ENCODE peak calls at places on chromosome 5, in seven cellular contexts. I, H, J, G, U, E and B are unnamed samples.

GRCh38 chr5:73792687-73793320 is 166.8 kb downstream of the ARHGEF28 start:
- DNase-seq in I (peak; percentile 78), H (peak; percentile 80), J (peak; percentile 39), G (peak; percentile 67), U (peak; percentile 86), E (peak; percentile 81), B (peak; percentile 79)

GRCh38 chr5:116795189-116795588 is 220.6 kb upstream of the SEMA6A start:
- DNase-seq in I (no peak), H (no peak), J (no peak), G (no peak), U (no peak), E (no peak), B (peak; percentile 30)

GRCh38 chr5:38853753-38854470 is 8.1 kb downstream of the OSMR start:
- DNase-seq in I (peak; percentile 86), H (peak; percentile 83), J (no peak), G (no peak), U (no peak), E (no peak), B (peak; percentile 78)

GRCh38 chr5:59264641-59265245 is 628.8 kb downstream of the PDE4D start:
- DNase-seq in I (no peak), H (no peak), J (no peak), G (no peak), U (no peak), E (no peak), B (no peak)

GRCh38 chr5:135458921-135459331 is 6.8 kb upstream of the TIFAB start:
- DNase-seq in I (peak; percentile 13), H (peak; percentile 38), J (no peak), G (no peak), U (no peak), E (peak; percentile 80), B (peak; percentile 80)

GRCh38 chr5:60700347-60700815 is 415 bp upstream of the DEPDC1B start:
- DNase-seq in I (peak; percentile 16), H (peak; percentile 15), J (no peak), G (peak; percentile 24), U (no peak), E (no peak), B (peak; percentile 41)

GRCh38 chr5:126998201-126998631 is 32.1 kb downstream of the MARCHF3 start:
- DNase-seq in I (peak; percentile 64), H (no peak), J (no peak), G (peak; percentile 83), U (no peak), E (no peak), B (no peak)

GRCh38 chr5:90134892-90135291 is 274.7 kb downstream of the CETN3 start:
- DNase-seq in I (peak; percentile 79), H (no peak), J (no peak), G (no peak), U (peak; percentile 50), E (peak; percentile 57), B (no peak)

GRCh38 chr5:175285263-175285662 is 158.7 kb downstream of the DRD1 start:
- DNase-seq in I (peak; percentile 4), H (peak; percentile 40), J (no peak), G (no peak), U (no peak), E (no peak), B (no peak)

GRCh38 chr5:103271570-103272289 is 13.2 kb downstream of the MACIR start:
- DNase-seq in I (peak; percentile 20), H (no peak), J (no peak), G (peak; percentile 39), U (no peak), E (no peak), B (peak; percentile 50)

GRCh38 chr5:124889850-124890249 is 143.4 kb upstream of the ZNF608 start:
- DNase-seq in I (no peak), H (no peak), J (no peak), G (no peak), U (no peak), E (no peak), B (no peak)

GRCh38 chr5:97936246-97936645 is 753.2 kb upstream of the RIOK2 start:
- DNase-seq in I (no peak), H (no peak), J (no peak), G (no peak), U (no peak), E (no peak), B (no peak)

GRCh38 chr5:113167985-113168384 is 191.4 kb downstream of the DCP2 start:
- DNase-seq in I (no peak), H (peak; percentile 60), J (no peak), G (no peak), U (no peak), E (no peak), B (peak; percentile 53)

GRCh38 chr5:31931872-31932271 is 242.2 kb downstream of the GOLPH3 start:
- DNase-seq in I (no peak), H (no peak), J (no peak), G (no peak), U (no peak), E (no peak), B (no peak)

GRCh38 chr5:169970911-169971436 is 9.3 kb downstream of the INSYN2B start:
- DNase-seq in I (peak; percentile 77), H (peak; percentile 98), J (no peak), G (no peak), U (no peak), E (peak; percentile 82), B (peak; percentile 55)

GRCh38 chr5:45336464-45336863 is 359.7 kb downstream of the HCN1 start:
- DNase-seq in I (no peak), H (no peak), J (no peak), G (no peak), U (no peak), E (no peak), B (peak; percentile 6)

GRCh38 chr5:180305481-180305880 is 13.6 kb upstream of the MAPK9 start:
- DNase-seq in I (no peak), H (no peak), J (no peak), G (no peak), U (no peak), E (peak; percentile 54), B (no peak)

GRCh38 chr5:82364497-82364896 is 86.3 kb upstream of the RPS23 start:
- DNase-seq in I (peak; percentile 85), H (no peak), J (no peak), G (no peak), U (no peak), E (no peak), B (peak; percentile 73)

GRCh38 chr5:66410056-66410455 is 186.1 kb upstream of the MAST4 start:
- DNase-seq in I (no peak), H (no peak), J (no peak), G (no peak), U (no peak), E (no peak), B (no peak)

GRCh38 chr5:154756203-154756870 is 1.2 kb downstream of the LARP1 start:
- DNase-seq in I (no peak), H (peak; percentile 34), J (peak; percentile 30), G (peak; percentile 40), U (peak; percentile 58), E (peak; percentile 88), B (peak; percentile 45)

GRCh38 chr5:73862796-73863195 is 236.8 kb downstream of the ARHGEF28 start:
- DNase-seq in I (no peak), H (no peak), J (no peak), G (no peak), U (no peak), E (no peak), B (no peak)

GRCh38 chr5:89871906-89872305 is 537.6 kb downstream of the CETN3 start:
- DNase-seq in I (no peak), H (no peak), J (no peak), G (no peak), U (no peak), E (no peak), B (peak; percentile 11)

GRCh38 chr5:176985516-176985915 is 21.1 kb downstream of the UIMC1 start:
- DNase-seq in I (no peak), H (no peak), J (peak; percentile 21), G (peak; percentile 64), U (no peak), E (no peak), B (no peak)

GRCh38 chr5:93621340-93621872 is 38.4 kb downstream of the NR2F1 start:
- DNase-seq in I (peak; percentile 88), H (peak; percentile 57), J (no peak), G (no peak), U (peak; percentile 85), E (peak; percentile 95), B (no peak)

GRCh38 chr5:146395233-146395632 is 51.9 kb upstream of the TCERG1 start:
- DNase-seq in I (no peak), H (no peak), J (no peak), G (no peak), U (no peak), E (no peak), B (peak; percentile 14)

GRCh38 chr5:82164957-82165698 is 113.0 kb downstream of the RPS23 start:
- DNase-seq in I (peak; percentile 33), H (peak; percentile 21), J (no peak), G (no peak), U (peak; percentile 29), E (no peak), B (peak; percentile 83)

GRCh38 chr5:96439477-96440184 is 6.6 kb upstream of the PCSK1 start:
- DNase-seq in I (no peak), H (no peak), J (no peak), G (peak; percentile 93), U (no peak), E (no peak), B (no peak)
- TF ChIP-seq CTCF in I (peak; percentile 28), H (no peak), J (no peak), G (peak; percentile 64), U (no peak), E (no peak), B (no peak)

GRCh38 chr5:151682240-151682639 is 4.5 kb downstream of the SPARC start:
- DNase-seq in I (no peak), H (no peak), J (no peak), G (no peak), U (no peak), E (no peak), B (no peak)
- TF ChIP-seq CTCF in I (no peak), H (no peak), J (no peak), G (no peak), U (no peak), E (no peak), B (no peak)

DNA sequence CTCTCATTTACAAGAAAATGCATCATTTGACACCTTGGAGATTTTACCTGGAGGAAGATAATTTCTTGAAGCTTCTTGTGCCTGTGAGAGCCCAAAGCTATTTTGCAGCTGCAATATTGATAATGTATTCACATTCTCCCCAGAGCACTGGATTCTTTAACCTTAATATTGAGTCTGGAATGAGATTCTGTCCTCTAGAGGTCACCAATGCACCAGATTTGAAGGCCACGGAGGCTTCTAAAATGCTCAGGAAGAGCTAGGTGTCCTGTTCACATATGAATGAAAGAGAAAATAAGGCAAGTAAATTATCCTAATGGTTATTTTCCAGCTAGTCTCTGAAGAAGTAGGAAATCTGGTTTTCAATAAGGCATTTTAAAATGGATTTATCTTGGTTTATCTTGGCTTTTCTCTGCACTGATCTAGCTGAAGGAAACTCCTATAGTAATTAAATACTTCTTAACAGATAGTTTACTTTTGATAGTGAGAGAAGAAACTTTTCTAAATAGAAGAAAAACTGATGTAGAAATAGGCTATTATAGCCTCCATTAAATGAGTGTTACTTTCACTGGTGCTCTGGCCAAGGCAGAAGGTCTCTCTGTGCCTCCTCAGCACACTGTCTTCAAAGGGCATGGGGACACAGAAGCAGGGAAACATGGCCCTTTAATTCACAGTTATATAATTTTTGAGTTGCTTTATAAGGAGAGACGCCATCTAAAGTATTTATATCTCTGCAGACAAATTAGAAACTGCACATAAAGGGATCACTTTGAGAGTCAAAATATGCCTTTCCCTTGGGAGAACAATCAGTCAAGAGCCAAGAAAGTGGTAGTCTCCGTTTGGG is 297.0 kb upstream of the ACTBL2 start:
- DNase-seq in I (peak; percentile 88), H (peak; percentile 66), J (no peak), G (peak; percentile 65), U (peak; percentile 31), E (no peak), B (peak; percentile 78)
- TF ChIP-seq CTCF in I (peak; percentile 58), H (peak; percentile 82), J (peak; percentile 49), G (peak; percentile 69), U (no peak), E (peak; percentile 67), B (peak; percentile 64)

GRCh38 chr5:12323637-12324229 is 419.5 kb upstream of the CTNND2 start:
- DNase-seq in I (no peak), H (no peak), J (no peak), G (no peak), U (no peak), E (no peak), B (no peak)
- TF ChIP-seq CTCF in I (no peak), H (no peak), J (no peak), G (no peak), U (no peak), E (no peak), B (no peak)